ENCODE peak calls at places on chromosomes 2 and 18, in seven cellular contexts. G is activated T-cell treated with anti-CD3 and anti-CD28 coated beads for 1 hour, B is mucosa of gallbladder, T is AG04449, Z is KG1, O is GM19239, E is kidney tubule cell. Q is an unnamed sample.

GRCh38 chr2:106963893-106964292 is 77.9 kb upstream of the ST6GAL2 start:
- DNase-seq in Z (no peak), T (no peak), E (no peak), B (no peak), G (no peak), O (no peak), Q (no peak)

GRCh38 chr2:23420840-23421476 is 36.0 kb downstream of the KLHL29 start:
- DNase-seq in Z (no peak), E (no peak), G (no peak), O (no peak), B (no peak), T (no peak), Q (no peak)

GRCh38 chr2:237244976-237245646 is 159.4 kb downstream of the COPS8 start:
- DNase-seq in B (no peak), G (no peak), T (no peak), O (no peak), Z (no peak), E (no peak), Q (no peak)

GRCh38 chr2:64873472-64873924 is 115.7 kb upstream of the SLC1A4 start:
- DNase-seq in O (peak), E (peak), T (no peak), G (peak), B (peak), Z (peak), Q (no peak)

GRCh38 chr2:201907128-201907886 is 101.0 kb downstream of the CDK15 start:
- DNase-seq in E (no peak), O (no peak), G (no peak), Z (no peak), B (no peak), T (no peak), Q (no peak)

GRCh38 chr2:196108604-196109003 is 40.0 kb upstream of the DNAH7 start:
- DNase-seq in B (no peak), G (no peak), E (no peak), T (no peak), O (no peak), Z (no peak), Q (no peak)

GRCh38 chr2:99878951-99879350 is 263.4 kb downstream of the AFF3 start:
- DNase-seq in O (no peak), Z (no peak), T (peak), E (peak), B (no peak), G (no peak), Q (peak)

GRCh38 chr2:159201321-159202063 is 85.0 kb downstream of the WDSUB1 start:
- DNase-seq in O (peak), T (peak), G (no peak), Z (no peak), E (peak), B (no peak), Q (peak)

GRCh38 chr2:240728361-240728760 is 36.7 kb downstream of the AQP12A start:
- DNase-seq in T (no peak), G (no peak), Z (no peak), B (no peak), E (no peak), O (no peak), Q (no peak)

GRCh38 chr2:113136828-113137775 is 9.7 kb downstream of the IL1RN start:
- DNase-seq in Z (peak), B (no peak), E (peak), O (no peak), T (no peak), G (peak), Q (peak)

GRCh38 chr2:112582314-112582746 is 2.1 kb upstream of the CHCHD5 start:
- DNase-seq in E (peak), T (no peak), O (no peak), Z (peak), B (peak), G (peak), Q (peak)

GRCh38 chr2:64604929-64605550 is 48.7 kb downstream of the SERTAD2 start:
- DNase-seq in Z (no peak), B (no peak), T (peak), G (no peak), E (no peak), O (no peak), Q (no peak)

GRCh38 chr2:216015722-216016464 is 2.5 kb upstream of the MREG start:
- DNase-seq in E (peak), T (no peak), G (no peak), Z (no peak), O (peak), B (no peak), Q (no peak)

GRCh38 chr2:206198677-206199076 is 39.0 kb downstream of the EEF1B2 start:
- DNase-seq in B (no peak), E (no peak), O (no peak), G (no peak), T (no peak), Z (no peak), Q (no peak)

GRCh38 chr2:71299507-71299906 is 32.1 kb upstream of the ZNF638 start:
- DNase-seq in Z (no peak), B (no peak), E (peak), O (no peak), G (no peak), T (no peak), Q (no peak)

GRCh38 chr2:219803294-219803693 is 175.9 kb downstream of the SLC4A3 start:
- DNase-seq in T (no peak), Z (no peak), E (peak), G (no peak), O (no peak), B (no peak), Q (no peak)

GRCh38 chr18:49767111-49768050 is 46.0 kb downstream of the ACAA2 start:
- DNase-seq in G (no peak), O (no peak), B (no peak), E (no peak), Z (no peak), T (no peak), Q (no peak)

GRCh38 chr2:105969552-105969951 is 224.5 kb downstream of the UXS1 start:
- DNase-seq in B (no peak), O (no peak), T (no peak), Z (no peak), E (no peak), G (no peak), Q (no peak)

GRCh38 chr2:151374426-151374825 is 17.0 kb downstream of the TNFAIP6 start:
- DNase-seq in O (no peak), G (no peak), Z (no peak), E (peak), B (no peak), T (peak), Q (peak)

GRCh38 chr2:239594772-239595608 is 194.2 kb upstream of the HDAC4 start:
- DNase-seq in G (no peak), T (no peak), B (no peak), O (no peak), E (no peak), Z (no peak), Q (no peak)

GRCh38 chr2:54999182-54999581 is 51.1 kb downstream of the RTN4 start:
- DNase-seq in G (no peak), O (no peak), E (no peak), Z (no peak), B (no peak), T (peak), Q (peak)

GRCh38 chr2:198638579-198638978 is 819.2 kb downstream of the SATB2 start:
- DNase-seq in T (peak), E (no peak), O (no peak), G (no peak), B (no peak), Z (no peak), Q (no peak)